ENCODE peak calls at places on chromosomes 5 and 9, in nine cellular contexts. A is uterus, X is endothelial cell of umbilical vein, P is body of pancreas, O is tibial nerve, Z is ovary, G is HepG2, Q is adrenal gland, V is lower leg skin. J is an unnamed sample.
A peak's percentile ranks its signal among the peaks of the same experiment; 100 is the strongest.

GRCh38 chr5:90221947-90222346 is 187.6 kb downstream of the CETN3 start:
- DNase-seq in G (no peak), Q (no peak), X (peak; percentile 59), P (no peak), Z (no peak), A (no peak), O (no peak), V (no peak), J (no peak)

GRCh38 chr9:92482336-92482735 is at the start of gene ASPN:
- DNase-seq in P (no peak), A (no peak), X (no peak), V (no peak), Z (no peak), Q (no peak), O (no peak), G (no peak), J (no peak)

GRCh38 chr5:163347671-163348070 is 89.7 kb upstream of the CCNG1 start:
- DNase-seq in O (no peak), G (peak; percentile 59), A (no peak), P (peak; percentile 50), X (peak; percentile 57), Z (peak; percentile 29), V (no peak), Q (peak; percentile 61), J (peak; percentile 33)

GRCh38 chr5:108730617-108731340 is 16.9 kb upstream of the FER start:
- DNase-seq in Z (no peak), V (no peak), X (peak; percentile 68), P (no peak), Q (peak; percentile 10), G (no peak), O (no peak), A (no peak), J (no peak)

GRCh38 chr5:159316519-159317383 is 13.5 kb downstream of the IL12B start:
- DNase-seq in Q (peak; percentile 57), P (peak; percentile 27), G (peak; percentile 40), A (no peak), V (no peak), X (peak; percentile 51), O (no peak), Z (no peak), J (peak; percentile 43)

GRCh38 chr5:137665678-137666077 is 70.2 kb downstream of the KLHL3 start:
- DNase-seq in O (no peak), V (no peak), P (no peak), Z (no peak), G (no peak), A (no peak), X (peak; percentile 15), Q (no peak), J (no peak)

GRCh38 chr5:135944967-135945560 is 9.7 kb downstream of the LECT2 start:
- DNase-seq in A (peak; percentile 71), X (peak; percentile 71), G (peak; percentile 86), P (peak; percentile 56), Q (peak; percentile 78), Z (no peak), O (no peak), V (no peak), J (no peak)

GRCh38 chr9:107548298-107549142 is 59.0 kb upstream of the KLF4 start:
- DNase-seq in A (peak; percentile 81), V (no peak), Q (peak; percentile 78), P (no peak), G (peak; percentile 29), Z (no peak), O (no peak), X (peak; percentile 80), J (peak; percentile 80)

GRCh38 chr5:147169399-147169798 is 65.4 kb upstream of the STK32A start:
- DNase-seq in O (no peak), A (no peak), Q (peak; percentile 91), P (no peak), V (no peak), X (no peak), Z (no peak), G (peak; percentile 62), J (no peak)

GRCh38 chr9:128011071-128011817 is 30.5 kb upstream of the EEIG1 start:
- DNase-seq in A (no peak), X (peak; percentile 87), Q (peak; percentile 37), Z (no peak), O (no peak), G (peak; percentile 30), P (no peak), V (no peak), J (no peak)

GRCh38 chr9:111959468-111959941 is 62.9 kb downstream of the UGCG start:
- DNase-seq in Z (no peak), A (no peak), Q (peak; percentile 8), V (peak; percentile 90), G (peak; percentile 27), O (no peak), X (peak; percentile 49), P (peak; percentile 35), J (peak; percentile 55)

GRCh38 chr5:78221964-78222451 is 72.5 kb downstream of the AP3B1 start:
- DNase-seq in O (no peak), P (no peak), A (no peak), G (no peak), V (no peak), X (no peak), Q (peak; percentile 8), Z (no peak), J (no peak)

GRCh38 chr5:140113180-140113698 is 670 bp upstream of the PURA start:
- DNase-seq in P (peak; percentile 30), O (no peak), V (peak; percentile 86), Q (peak; percentile 26), A (peak; percentile 23), Z (peak; percentile 54), G (no peak), X (peak; percentile 10), J (no peak)

GRCh38 chr5:140113699-140114263 is at the start of gene PURA:
- DNase-seq in V (peak; percentile 99), X (peak; percentile 94), O (peak; percentile 95), A (peak; percentile 95), G (peak; percentile 92), Q (peak; percentile 97), P (peak; percentile 95), Z (peak; percentile 96), J (peak; percentile 90)

GRCh38 chr5:140115186-140115500 is 1.2 kb downstream of the PURA start:
- DNase-seq in Q (no peak), A (no peak), V (no peak), O (no peak), Z (no peak), P (no peak), G (no peak), X (no peak), J (no peak)

GRCh38 chr5:140112685-140113179 is 1.2 kb upstream of the PURA start:
- DNase-seq in Q (no peak), V (no peak), G (no peak), P (no peak), Z (no peak), A (peak; percentile 18), X (no peak), O (no peak), J (no peak)

GRCh38 chr5:140114341-140115185 is 654 bp downstream of the PURA start:
- DNase-seq in A (peak; percentile 47), P (peak; percentile 65), G (no peak), Q (peak; percentile 85), X (peak; percentile 71), O (peak; percentile 18), V (peak; percentile 94), Z (peak; percentile 73), J (no peak)
- TF ChIP-seq POLR2A in A (no peak), P (peak; percentile 55), G (peak; percentile 36), Q (peak; percentile 52), X (no peak), O (no peak), V (no peak), Z (no peak), J (no peak)

GRCh38 chr5:81851481-81852178 is 100.7 kb upstream of the SSBP2 start:
- DNase-seq in X (peak; percentile 94), V (peak; percentile 99), Z (peak; percentile 99), P (peak; percentile 97), A (peak; percentile 97), O (peak; percentile 94), Q (peak; percentile 96), G (peak; percentile 58), J (peak; percentile 81)
- TF ChIP-seq POLR2A in X (peak; percentile 88), V (no peak), Z (no peak), P (peak; percentile 79), A (no peak), O (peak; percentile 29), Q (no peak), G (no peak), J (peak; percentile 37)

GRCh38 chr9:6072865-6073264 is 57.4 kb upstream of the RANBP6 start:
- DNase-seq in V (no peak), P (no peak), G (no peak), O (no peak), A (no peak), Z (no peak), Q (no peak), X (no peak), J (no peak)
- TF ChIP-seq POLR2A in V (no peak), P (no peak), G (no peak), O (no peak), A (no peak), Z (no peak), Q (no peak), X (no peak), J (no peak)

GRCh38 chr9:86097510-86098224 is 1.7 kb downstream of the GOLM1 start:
- DNase-seq in X (no peak), Z (no peak), Q (no peak), V (peak; percentile 63), G (no peak), P (no peak), A (no peak), O (no peak), J (no peak)

GRCh38 chr9:86102626-86103025 is 3.3 kb upstream of the GOLM1 start:
- DNase-seq in A (no peak), G (no peak), Q (no peak), P (no peak), X (no peak), O (no peak), Z (no peak), V (peak; percentile 79), J (no peak)

GRCh38 chr9:86096382-86096781 is 3.0 kb downstream of the GOLM1 start:
- DNase-seq in Z (no peak), O (no peak), P (no peak), X (no peak), V (no peak), G (no peak), A (no peak), Q (peak; percentile 45), J (no peak)

GRCh38 chr9:86099695-86100364 is 472 bp upstream of the GOLM1 start:
- DNase-seq in V (peak; percentile 85), G (no peak), Q (peak; percentile 21), Z (peak; percentile 41), O (no peak), A (peak; percentile 57), X (peak; percentile 50), P (peak; percentile 39), J (no peak)

DNA sequence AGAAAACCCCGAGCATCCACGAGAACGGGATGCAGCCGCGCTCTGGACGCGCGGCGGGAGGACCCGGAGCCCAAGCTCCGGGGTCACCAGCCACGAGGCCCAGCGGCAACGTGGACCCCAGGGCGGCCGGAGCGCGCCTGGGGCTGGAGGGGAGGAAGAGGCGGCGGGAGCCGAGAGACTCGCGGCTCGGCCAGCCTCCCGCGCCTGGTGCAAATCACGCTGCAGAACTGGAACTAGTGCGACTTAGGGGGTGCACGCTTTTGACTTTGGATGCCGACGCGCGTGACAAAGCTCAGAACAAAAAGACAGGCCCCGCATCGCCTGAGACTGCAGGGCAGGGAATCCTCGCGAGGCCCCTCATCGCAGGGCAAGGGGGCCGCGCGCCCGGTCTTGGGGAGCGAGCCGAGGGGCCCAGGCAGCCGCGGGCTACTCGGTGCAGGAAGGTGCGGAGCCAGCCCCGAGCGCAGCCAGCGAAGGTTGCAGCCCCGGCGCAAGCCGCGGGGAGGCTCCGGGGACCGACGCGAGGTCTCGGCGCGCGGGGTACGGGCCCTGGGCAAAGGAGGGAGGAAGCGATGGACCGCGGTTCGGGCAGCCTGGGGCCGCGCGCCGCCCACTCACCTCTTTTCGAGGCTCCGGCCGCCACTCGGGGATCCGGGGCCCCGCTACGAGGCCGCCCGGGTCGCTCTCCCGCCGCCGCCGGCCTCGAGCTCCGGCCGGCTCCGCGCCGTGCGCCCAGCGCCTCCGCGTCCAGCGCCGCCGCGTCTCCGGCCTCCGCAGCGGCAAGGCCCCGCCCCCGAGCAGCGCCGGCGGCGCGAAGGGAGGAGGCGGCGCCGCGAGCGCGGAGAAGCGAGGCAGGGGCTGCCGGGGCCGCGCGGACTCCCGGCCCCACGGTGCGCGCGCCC is at the start of gene GOLM1:
- DNase-seq in Z (peak; percentile 64), P (peak; percentile 61), Q (peak; percentile 52), G (no peak), V (peak; percentile 84), A (peak; percentile 29), X (peak; percentile 58), O (no peak), J (peak; percentile 86)
- TF ChIP-seq POLR2A in Z (no peak), P (peak; percentile 22), Q (peak; percentile 24), G (no peak), V (no peak), A (no peak), X (peak; percentile 43), O (no peak), J (peak; percentile 73)